ENCODE peak calls at places on chromosomes 1 and 21, in seven cellular contexts. D is AG04450, Z is body of pancreas, G is heart left ventricle, N is uterus, H is mucosa of descending colon, L is prostate gland. Y is an unnamed sample.

GRCh38 chr1:22689505-22689904 is 21.1 kb upstream of the EPHB2 start:
- DNase-seq in Z (no peak), H (no peak), N (no peak), D (peak), L (no peak), G (no peak), Y (peak)

GRCh38 chr1:165928075-165928731 is 100.8 kb downstream of the UCK2 start:
- DNase-seq in Z (peak), L (no peak), D (peak), G (no peak), N (no peak), H (peak), Y (peak)

GRCh38 chr1:91007092-91007491 is 14.7 kb downstream of the ZNF644 start:
- DNase-seq in H (no peak), G (no peak), Z (no peak), D (no peak), N (no peak), L (no peak), Y (no peak)

GRCh38 chr1:86965012-86965826 is 50.8 kb downstream of the HS2ST1 start:
- DNase-seq in Z (peak), L (no peak), N (no peak), D (peak), H (peak), G (no peak), Y (peak)

GRCh38 chr1:153977250-153978240 is at the start of gene JTB:
- DNase-seq in L (peak), N (peak), H (peak), Z (peak), D (no peak), G (peak), Y (peak)

GRCh38 chr1:10614377-10615225 is 139.9 kb downstream of the PEX14 start:
- DNase-seq in D (no peak), Z (no peak), L (no peak), G (no peak), N (peak), H (no peak), Y (no peak)

GRCh38 chr1:68453060-68453665 is 3.4 kb upstream of the RPE65 start:
- DNase-seq in G (no peak), H (no peak), Z (no peak), N (no peak), L (no peak), D (no peak), Y (peak)

GRCh38 chr1:171940373-171940772 is 99.1 kb downstream of the DNM3 start:
- DNase-seq in N (no peak), D (no peak), L (no peak), H (no peak), G (no peak), Z (no peak), Y (no peak)

GRCh38 chr1:68651115-68651514 is 154.2 kb upstream of the DEPDC1 start:
- DNase-seq in H (no peak), N (no peak), L (no peak), D (no peak), Z (no peak), G (no peak), Y (no peak)

GRCh38 chr1:153518562-153518961 is 17.2 kb downstream of the S100A6 start:
- DNase-seq in G (no peak), N (no peak), L (no peak), Z (no peak), D (no peak), H (no peak), Y (no peak)

GRCh38 chr1:91549041-91549735 is 48.5 kb downstream of the CDC7 start:
- DNase-seq in L (no peak), D (no peak), H (peak), Z (no peak), G (no peak), N (no peak), Y (no peak)

GRCh38 chr1:19780267-19780877 is 19.3 kb downstream of the TMCO4 start:
- DNase-seq in D (no peak), L (no peak), G (no peak), Z (no peak), H (no peak), N (no peak), Y (no peak)

GRCh38 chr1:150544204-150544603 is 5.0 kb upstream of the ADAMTSL4 start:
- DNase-seq in N (no peak), G (no peak), D (no peak), H (no peak), L (no peak), Z (no peak), Y (no peak)
- TF ChIP-seq CTCF in N (no peak), G (no peak), D (no peak), H (no peak), L (no peak), Z (no peak), Y (no peak)

GRCh38 chr21:31991356-31992331 is 118.8 kb downstream of the HUNK start:
- DNase-seq in L (no peak), H (no peak), N (no peak), Z (no peak), D (no peak), G (no peak), Y (no peak)
- TF ChIP-seq CTCF in L (no peak), H (no peak), N (no peak), Z (no peak), D (no peak), G (no peak), Y (no peak)

DNA sequence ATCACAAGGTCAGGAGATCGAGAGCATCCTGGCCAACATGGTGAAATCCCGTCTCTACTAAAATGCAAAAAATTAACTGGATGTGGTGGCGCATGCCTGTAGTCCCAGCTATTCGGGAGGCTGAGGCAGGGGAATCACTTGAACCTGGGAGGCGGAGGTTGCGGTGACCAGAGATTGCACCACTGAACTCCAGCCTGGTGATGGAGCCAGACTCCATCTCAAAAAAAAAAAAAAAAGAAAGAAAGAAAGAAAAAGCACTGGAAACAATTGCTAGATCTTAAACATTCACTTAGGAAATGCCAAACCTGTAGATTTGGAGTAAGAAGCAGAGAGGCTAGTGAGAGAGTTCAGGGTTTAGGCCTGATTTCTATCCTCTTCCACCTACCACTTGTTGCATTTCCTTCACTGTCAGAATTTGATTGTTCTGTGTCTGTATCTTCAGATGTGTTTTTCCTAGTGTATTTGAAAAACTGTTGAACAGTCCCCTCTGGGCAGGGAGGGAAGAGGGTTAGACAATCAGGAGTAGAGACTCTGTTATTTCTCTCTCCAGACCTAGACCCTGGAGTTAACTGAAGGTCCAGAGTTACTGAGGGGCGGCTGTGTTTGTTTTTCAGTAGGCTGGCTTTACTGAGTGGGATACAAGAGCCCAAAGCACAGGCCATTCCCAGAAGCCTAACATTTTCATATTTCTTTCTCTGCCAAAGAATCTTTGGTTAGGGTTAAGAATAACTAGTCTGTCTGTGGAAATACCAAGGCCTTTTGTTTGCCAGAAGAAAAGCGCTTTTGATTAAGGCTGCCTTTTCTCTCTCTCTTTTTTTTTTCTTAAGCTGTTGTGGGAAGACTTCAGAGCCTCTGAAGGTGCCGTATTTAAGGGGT is 31.1 kb upstream of the MACF1 start:
- DNase-seq in N (no peak), H (no peak), G (no peak), D (no peak), L (no peak), Z (no peak), Y (no peak)
- TF ChIP-seq CTCF in N (no peak), H (no peak), G (no peak), D (no peak), L (no peak), Z (no peak), Y (peak)

GRCh38 chr1:93681549-93682412 is at the start of gene BCAR3:
- DNase-seq in G (peak), N (peak), Z (peak), D (no peak), L (peak), H (peak), Y (peak)
- TF ChIP-seq CTCF in G (no peak), N (peak), Z (peak), D (peak), L (peak), H (no peak), Y (peak)

GRCh38 chr1:59232209-59232608 is 64.7 kb upstream of the FGGY start:
- DNase-seq in D (no peak), Z (peak), L (peak), G (no peak), N (no peak), H (peak), Y (peak)

GRCh38 chr1:59233444-59233843 is 63.5 kb upstream of the FGGY start:
- DNase-seq in G (no peak), D (no peak), L (no peak), Z (no peak), H (no peak), N (no peak), Y (no peak)

GRCh38 chr1:59229138-59229537 is 67.8 kb upstream of the FGGY start:
- DNase-seq in Z (no peak), D (no peak), G (no peak), H (no peak), L (no peak), N (no peak), Y (peak)

GRCh38 chr1:59225594-59225993 is 71.3 kb upstream of the FGGY start:
- DNase-seq in D (no peak), H (no peak), Z (no peak), G (no peak), N (no peak), L (peak), Y (no peak)

GRCh38 chr1:59230622-59231021 is 66.3 kb upstream of the FGGY start:
- DNase-seq in G (no peak), H (no peak), L (no peak), Z (no peak), N (no peak), D (no peak), Y (peak)
- TF ChIP-seq CTCF in G (no peak), H (no peak), L (no peak), Z (no peak), N (no peak), D (no peak), Y (no peak)

DNA sequence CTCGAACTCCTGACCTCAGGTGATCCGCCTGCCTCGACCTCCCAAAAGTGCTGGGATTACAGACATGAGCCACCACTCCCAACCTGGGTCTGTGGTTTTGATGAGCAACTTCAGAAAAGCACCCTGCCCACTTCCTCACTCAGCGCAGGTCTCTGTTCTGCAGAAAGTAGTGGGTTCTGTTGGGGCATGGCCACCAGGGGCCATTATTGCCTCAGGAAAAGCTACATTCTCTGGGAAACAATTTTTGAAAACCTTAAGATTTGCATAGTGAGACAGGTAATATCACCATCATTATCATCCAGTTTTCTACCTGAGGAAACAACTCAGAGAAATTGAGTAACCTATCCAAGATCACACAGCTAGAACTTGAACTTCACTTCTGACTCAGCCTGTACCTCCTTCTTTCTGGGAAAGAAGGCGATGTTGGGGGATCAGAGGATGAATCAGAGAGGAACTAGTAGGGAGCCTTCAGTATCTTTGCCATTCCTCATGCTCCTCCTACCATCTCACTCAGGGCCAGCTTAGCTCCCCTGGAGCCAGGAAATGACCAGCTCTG is 7.1 kb upstream of the NES start:
- DNase-seq in N (no peak), D (no peak), Z (no peak), H (no peak), G (no peak), L (no peak), Y (peak)
- TF ChIP-seq CTCF in N (no peak), D (peak), Z (no peak), H (no peak), G (no peak), L (no peak), Y (peak)

GRCh38 chr1:201925961-201926585 is 20.3 kb downstream of the LMOD1 start:
- DNase-seq in G (no peak), H (no peak), D (no peak), Z (no peak), L (no peak), N (no peak), Y (no peak)
- TF ChIP-seq CTCF in G (no peak), H (no peak), D (no peak), Z (no peak), L (no peak), N (no peak), Y (no peak)

GRCh38 chr1:156947818-156948525 is 27.5 kb downstream of the LRRC71 start:
- DNase-seq in Z (no peak), N (no peak), L (no peak), G (no peak), H (no peak), D (no peak), Y (no peak)

GRCh38 chr1:156945881-156946661 is 25.6 kb downstream of the LRRC71 start:
- DNase-seq in H (peak), L (no peak), Z (no peak), N (no peak), D (no peak), G (no peak), Y (peak)

GRCh38 chr1:156949127-156949526 is 28.7 kb downstream of the LRRC71 start:
- DNase-seq in G (no peak), L (no peak), N (no peak), H (no peak), D (no peak), Z (no peak), Y (no peak)

GRCh38 chr1:156947127-156947526 is 26.7 kb downstream of the LRRC71 start:
- DNase-seq in D (no peak), L (no peak), N (no peak), Z (no peak), G (no peak), H (no peak), Y (no peak)

GRCh38 chr1:156948708-156949107 is 28.3 kb downstream of the LRRC71 start:
- DNase-seq in L (no peak), G (no peak), D (no peak), H (no peak), N (no peak), Z (no peak), Y (no peak)
- TF ChIP-seq CTCF in L (no peak), G (no peak), D (peak), H (no peak), N (no peak), Z (no peak), Y (peak)

DNA sequence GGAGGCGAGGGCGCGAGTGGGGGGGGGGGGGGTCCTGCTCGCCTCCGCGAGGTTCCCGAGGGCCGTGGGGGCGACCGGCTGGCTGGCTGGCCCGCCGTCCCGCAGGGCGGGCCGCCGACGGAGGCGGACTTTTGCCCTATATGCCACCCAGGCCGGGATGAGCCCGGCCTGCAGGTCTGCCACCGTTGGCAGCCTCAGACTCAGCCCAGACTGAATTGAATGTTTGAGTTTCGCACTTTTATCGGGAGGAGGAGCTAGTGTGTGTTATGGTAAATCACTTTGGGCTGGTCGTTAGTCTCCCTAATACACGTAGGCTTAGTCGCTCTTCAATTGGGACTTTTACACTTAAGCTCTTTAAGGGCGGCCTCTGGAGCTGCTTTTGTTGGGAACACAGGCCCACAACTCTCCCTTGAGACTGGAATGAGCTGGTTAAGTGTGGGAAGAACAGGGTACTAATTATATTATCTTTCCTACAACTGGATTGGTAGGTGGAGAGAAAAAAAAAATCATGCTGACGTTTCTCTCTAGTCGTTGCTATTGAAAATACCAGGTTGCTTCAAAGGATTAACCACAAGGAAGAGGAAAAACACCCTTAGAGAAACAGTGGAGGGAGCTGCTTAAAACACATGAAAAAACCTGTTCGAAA is 1.3 kb upstream of the IRF2BP2 start:
- DNase-seq in D (no peak), N (no peak), G (no peak), Z (no peak), H (peak), L (peak), Y (peak)
- TF ChIP-seq CTCF in D (no peak), N (no peak), G (no peak), Z (no peak), H (no peak), L (no peak), Y (peak)

GRCh38 chr21:16979574-16979973 is 533.3 kb upstream of the CXADR start:
- DNase-seq in L (no peak), Z (no peak), D (no peak), H (no peak), G (no peak), N (no peak), Y (no peak)
- TF ChIP-seq CTCF in L (no peak), Z (no peak), D (no peak), H (no peak), G (no peak), N (no peak), Y (no peak)